ENCODE peak calls at places on chromosomes 12 and 14, in nine cellular contexts. Z, Q, W, L, C, E, K, B and N are unnamed samples.

GRCh38 chr12:106034316-106034715 is 104.4 kb downstream of the NUAK1 start:
- DNase-seq in C (no peak), W (no peak), K (no peak), Q (no peak), E (no peak), L (no peak), Z (no peak), B (no peak), N (no peak)

GRCh38 chr12:95417372-95417771 is 56.6 kb upstream of the METAP2 start:
- DNase-seq in Z (no peak), K (no peak), E (no peak), Q (no peak), C (peak), L (no peak), W (no peak), B (no peak), N (no peak)

GRCh38 chr14:51176819-51177218 is 63.2 kb upstream of the TMX1 start:
- DNase-seq in Q (no peak), W (no peak), B (no peak), E (no peak), L (peak), K (no peak), Z (no peak), C (no peak), N (no peak)

GRCh38 chr14:31057035-31057434 is 30.9 kb upstream of the STRN3 start:
- DNase-seq in W (no peak), Q (no peak), L (no peak), E (no peak), C (no peak), B (no peak), Z (no peak), K (no peak), N (no peak)

GRCh38 chr14:100788517-100789365 is 37.2 kb upstream of the MEG3 start:
- DNase-seq in Q (no peak), K (no peak), B (no peak), Z (no peak), W (no peak), C (no peak), L (peak), E (no peak), N (no peak)

GRCh38 chr12:41365653-41366131 is 177.6 kb downstream of the PDZRN4 start:
- DNase-seq in Z (no peak), W (no peak), Q (no peak), C (no peak), E (no peak), B (no peak), K (no peak), L (no peak), N (no peak)

GRCh38 chr12:57066245-57066644 is 12.3 kb downstream of the NEMP1 start:
- DNase-seq in K (no peak), B (no peak), L (no peak), Q (no peak), E (no peak), C (no peak), Z (no peak), W (no peak), N (no peak)

GRCh38 chr12:5944688-5945070 is 380 bp downstream of the ANO2 start:
- DNase-seq in W (no peak), K (no peak), C (peak), E (no peak), B (no peak), Z (no peak), Q (no peak), L (no peak), N (no peak)

GRCh38 chr12:107200394-107200793 is 107.0 kb upstream of the CRY1 start:
- DNase-seq in K (peak), C (peak), W (peak), Q (no peak), L (no peak), B (no peak), Z (no peak), E (no peak), N (no peak)

GRCh38 chr14:50971122-50971781 is 27.0 kb upstream of the PYGL start:
- DNase-seq in K (no peak), Q (no peak), E (no peak), W (no peak), Z (no peak), L (no peak), B (no peak), C (no peak), N (no peak)

GRCh38 chr12:108939594-108939993 is 59.7 kb downstream of the DAO start:
- DNase-seq in B (no peak), L (peak), K (no peak), W (peak), E (no peak), Q (no peak), C (peak), Z (no peak), N (no peak)

GRCh38 chr12:63206908-63207307 is 55.9 kb upstream of the AVPR1A start:
- DNase-seq in L (no peak), E (no peak), C (no peak), W (peak), B (no peak), Q (no peak), K (no peak), Z (no peak), N (no peak)

GRCh38 chr12:67091204-67091603 is 178.0 kb upstream of the CAND1 start:
- DNase-seq in C (no peak), Z (no peak), W (no peak), K (peak), L (no peak), Q (no peak), B (no peak), E (no peak), N (no peak)

GRCh38 chr14:81400852-81401251 is 728 bp upstream of the STON2 start:
- DNase-seq in B (no peak), Q (no peak), K (peak), W (peak), C (peak), L (peak), Z (no peak), E (no peak), N (no peak)